ENCODE peak calls at places on chromosomes 12 and 14, in ten cellular contexts. One of them, this sample, is unnamed.

GRCh38 chr14:65222434-65222833 is 120.1 kb upstream of the MAX start:
- DNase-seq in sigmoid colon: no peak
- DNase-seq in spleen: peak
- DNase-seq in HCT116: peak
- DNase-seq in breast epithelium: no peak
- DNase-seq in K562: peak
- DNase-seq in GM23338: peak
- DNase-seq in HL-60: no peak
- DNase-seq in transverse colon: peak
- DNase-seq in prostate gland: peak
- DNase-seq in this sample: no peak

GRCh38 chr14:65170768-65171251 is 68.5 kb upstream of the MAX start:
- DNase-seq in GM23338: peak
- DNase-seq in spleen: peak
- DNase-seq in transverse colon: peak
- DNase-seq in prostate gland: no peak
- DNase-seq in HCT116: no peak
- DNase-seq in breast epithelium: no peak
- DNase-seq in sigmoid colon: no peak
- DNase-seq in K562: peak
- DNase-seq in HL-60: no peak
- DNase-seq in this sample: no peak

GRCh38 chr12:116186482-116187157 is 90.9 kb downstream of the MED13L start:
- DNase-seq in spleen: no peak
- DNase-seq in sigmoid colon: no peak
- DNase-seq in HCT116: no peak
- DNase-seq in HL-60: no peak
- DNase-seq in transverse colon: no peak
- DNase-seq in prostate gland: no peak
- DNase-seq in K562: no peak
- DNase-seq in GM23338: no peak
- DNase-seq in breast epithelium: no peak
- DNase-seq in this sample: no peak

GRCh38 chr12:24679135-24679534 is 269.8 kb downstream of the BCAT1 start:
- DNase-seq in prostate gland: no peak
- DNase-seq in HCT116: no peak
- DNase-seq in breast epithelium: no peak
- DNase-seq in transverse colon: no peak
- DNase-seq in K562: no peak
- DNase-seq in HL-60: peak
- DNase-seq in GM23338: no peak
- DNase-seq in sigmoid colon: no peak
- DNase-seq in spleen: no peak
- DNase-seq in this sample: no peak

GRCh38 chr14:104598461-104599273 is 5.9 kb downstream of the TMEM179 start:
- DNase-seq in spleen: peak
- DNase-seq in K562: no peak
- DNase-seq in HL-60: no peak
- DNase-seq in transverse colon: no peak
- DNase-seq in GM23338: no peak
- DNase-seq in HCT116: no peak
- DNase-seq in prostate gland: no peak
- DNase-seq in sigmoid colon: no peak
- DNase-seq in breast epithelium: no peak
- DNase-seq in this sample: no peak

GRCh38 chr14:101705733-101706508 is 55.6 kb upstream of the PPP2R5C start:
- DNase-seq in HCT116: no peak
- DNase-seq in breast epithelium: no peak
- DNase-seq in spleen: peak
- DNase-seq in transverse colon: peak
- DNase-seq in sigmoid colon: peak
- DNase-seq in HL-60: no peak
- DNase-seq in prostate gland: no peak
- DNase-seq in GM23338: peak
- DNase-seq in K562: no peak
- DNase-seq in this sample: peak

GRCh38 chr12:58026892-58027891 is 85.8 kb downstream of the ATP23 start:
- DNase-seq in HL-60: no peak
- DNase-seq in spleen: no peak
- DNase-seq in K562: no peak
- DNase-seq in transverse colon: no peak
- DNase-seq in sigmoid colon: no peak
- DNase-seq in breast epithelium: no peak
- DNase-seq in HCT116: no peak
- DNase-seq in prostate gland: no peak
- DNase-seq in GM23338: no peak
- DNase-seq in this sample: no peak

GRCh38 chr12:131137836-131138637 is 184.3 kb downstream of the ADGRD1 start:
- DNase-seq in sigmoid colon: peak
- DNase-seq in GM23338: no peak
- DNase-seq in prostate gland: no peak
- DNase-seq in breast epithelium: no peak
- DNase-seq in spleen: peak
- DNase-seq in HL-60: no peak
- DNase-seq in K562: peak
- DNase-seq in transverse colon: no peak
- DNase-seq in HCT116: no peak
- DNase-seq in this sample: no peak

GRCh38 chr14:102215071-102215470 is 75.4 kb downstream of the WDR20 start:
- DNase-seq in breast epithelium: no peak
- DNase-seq in GM23338: no peak
- DNase-seq in prostate gland: peak
- DNase-seq in HL-60: no peak
- DNase-seq in spleen: no peak
- DNase-seq in sigmoid colon: peak
- DNase-seq in HCT116: no peak
- DNase-seq in transverse colon: no peak
- DNase-seq in K562: no peak
- DNase-seq in this sample: no peak

GRCh38 chr12:31773867-31774266 is 45.0 kb upstream of the AMN1 start:
- DNase-seq in K562: no peak
- DNase-seq in HCT116: no peak
- DNase-seq in sigmoid colon: no peak
- DNase-seq in prostate gland: no peak
- DNase-seq in breast epithelium: no peak
- DNase-seq in transverse colon: no peak
- DNase-seq in spleen: no peak
- DNase-seq in HL-60: no peak
- DNase-seq in GM23338: no peak
- DNase-seq in this sample: no peak

GRCh38 chr12:52258335-52258901 is 16.0 kb upstream of the KRT86 start:
- DNase-seq in transverse colon: no peak
- DNase-seq in HCT116: no peak
- DNase-seq in prostate gland: no peak
- DNase-seq in sigmoid colon: peak
- DNase-seq in GM23338: peak
- DNase-seq in spleen: peak
- DNase-seq in HL-60: no peak
- DNase-seq in breast epithelium: peak
- DNase-seq in K562: no peak
- DNase-seq in this sample: no peak

GRCh38 chr14:103164006-103164405 is 40.7 kb downstream of the TNFAIP2 start:
- DNase-seq in GM23338: no peak
- DNase-seq in HL-60: no peak
- DNase-seq in transverse colon: no peak
- DNase-seq in spleen: no peak
- DNase-seq in prostate gland: no peak
- DNase-seq in sigmoid colon: no peak
- DNase-seq in K562: no peak
- DNase-seq in breast epithelium: no peak
- DNase-seq in HCT116: no peak
- DNase-seq in this sample: no peak

GRCh38 chr12:132217800-132218518 is 73.7 kb downstream of the NOC4L start:
- DNase-seq in K562: no peak
- DNase-seq in breast epithelium: no peak
- DNase-seq in HCT116: no peak
- DNase-seq in transverse colon: no peak
- DNase-seq in HL-60: no peak
- DNase-seq in spleen: no peak
- DNase-seq in GM23338: no peak
- DNase-seq in sigmoid colon: no peak
- DNase-seq in prostate gland: no peak
- DNase-seq in this sample: no peak

GRCh38 chr12:9646794-9647622 is 22.5 kb upstream of the CLEC2D start:
- DNase-seq in spleen: no peak
- DNase-seq in sigmoid colon: no peak
- DNase-seq in prostate gland: no peak
- DNase-seq in K562: peak
- DNase-seq in breast epithelium: no peak
- DNase-seq in HCT116: no peak
- DNase-seq in transverse colon: no peak
- DNase-seq in HL-60: no peak
- DNase-seq in GM23338: peak
- DNase-seq in this sample: no peak

GRCh38 chr12:9651265-9651729 is 18.2 kb upstream of the CLEC2D start:
- DNase-seq in sigmoid colon: no peak
- DNase-seq in HCT116: no peak
- DNase-seq in GM23338: no peak
- DNase-seq in HL-60: peak
- DNase-seq in transverse colon: no peak
- DNase-seq in breast epithelium: no peak
- DNase-seq in K562: peak
- DNase-seq in spleen: peak
- DNase-seq in prostate gland: no peak
- DNase-seq in this sample: no peak

GRCh38 chr12:9648701-9649531 is 20.6 kb upstream of the CLEC2D start:
- DNase-seq in GM23338: no peak
- DNase-seq in sigmoid colon: no peak
- DNase-seq in HL-60: no peak
- DNase-seq in prostate gland: no peak
- DNase-seq in breast epithelium: no peak
- DNase-seq in spleen: no peak
- DNase-seq in K562: no peak
- DNase-seq in HCT116: no peak
- DNase-seq in transverse colon: no peak
- DNase-seq in this sample: no peak

GRCh38 chr12:9647825-9648700 is 21.4 kb upstream of the CLEC2D start:
- DNase-seq in sigmoid colon: peak
- DNase-seq in prostate gland: peak
- DNase-seq in breast epithelium: peak
- DNase-seq in HCT116: no peak
- DNase-seq in spleen: peak
- DNase-seq in GM23338: peak
- DNase-seq in K562: peak
- DNase-seq in HL-60: peak
- DNase-seq in transverse colon: peak
- DNase-seq in this sample: peak

GRCh38 chr12:9649532-9649940 is 20.0 kb upstream of the CLEC2D start:
- DNase-seq in transverse colon: no peak
- DNase-seq in sigmoid colon: no peak
- DNase-seq in GM23338: peak
- DNase-seq in breast epithelium: no peak
- DNase-seq in prostate gland: no peak
- DNase-seq in HL-60: no peak
- DNase-seq in HCT116: no peak
- DNase-seq in spleen: peak
- DNase-seq in K562: peak
- DNase-seq in this sample: no peak
- TF ChIP-seq POLR2AphosphoS5 in transverse colon: no peak
- TF ChIP-seq POLR2AphosphoS5 in sigmoid colon: no peak
- TF ChIP-seq POLR2AphosphoS5 in GM23338: no peak
- TF ChIP-seq POLR2AphosphoS5 in breast epithelium: no peak
- TF ChIP-seq POLR2AphosphoS5 in prostate gland: no peak
- TF ChIP-seq POLR2AphosphoS5 in HL-60: peak
- TF ChIP-seq POLR2AphosphoS5 in HCT116: no peak
- TF ChIP-seq POLR2AphosphoS5 in spleen: peak
- TF ChIP-seq POLR2AphosphoS5 in K562: no peak
- TF ChIP-seq POLR2AphosphoS5 in this sample: no peak

DNA sequence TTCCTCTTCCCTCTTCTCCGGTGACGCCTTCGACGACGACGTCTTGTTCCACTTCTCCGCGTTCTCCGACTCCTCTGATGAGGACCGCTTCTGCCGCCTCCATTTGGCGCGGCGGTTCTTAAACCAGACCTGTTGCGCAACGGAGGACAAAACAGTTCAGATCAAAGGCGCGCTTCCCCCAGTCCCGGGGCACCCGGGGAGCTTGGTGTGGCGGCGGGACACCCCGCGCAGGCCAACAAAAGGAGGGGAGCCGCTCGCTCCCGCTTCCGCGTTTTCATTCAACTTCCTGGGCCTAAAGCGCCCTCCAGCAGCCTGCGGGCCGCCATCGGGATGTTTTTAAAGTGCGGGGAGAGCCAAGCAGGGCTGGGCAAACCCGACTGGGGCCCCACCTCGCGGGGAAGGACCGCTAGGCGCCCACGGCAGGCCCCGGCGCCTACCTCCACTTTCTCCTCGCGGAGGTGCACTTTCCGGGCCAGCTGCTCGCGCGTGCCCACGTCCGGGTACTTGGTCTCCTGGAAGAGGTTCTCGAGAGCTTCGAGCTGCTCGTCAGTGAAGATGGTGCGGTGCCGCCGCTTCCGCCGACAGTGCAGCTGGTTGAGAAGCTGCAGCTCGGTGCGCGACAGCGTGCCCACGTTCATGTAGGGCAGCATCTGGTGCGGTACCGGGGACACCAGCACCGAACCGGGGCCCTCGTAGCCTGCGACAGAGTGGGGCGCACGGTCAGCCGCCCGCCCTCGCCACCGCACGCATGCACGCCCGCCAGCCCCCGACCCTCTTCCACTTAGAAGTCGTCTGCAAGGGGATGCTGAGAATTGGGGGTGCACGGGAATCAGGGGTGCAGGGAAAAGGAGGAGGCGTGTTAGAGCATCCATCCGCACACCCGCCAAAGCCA is 1.1 kb downstream of the GSC start:
- DNase-seq in breast epithelium: no peak
- DNase-seq in HL-60: peak
- DNase-seq in prostate gland: no peak
- DNase-seq in sigmoid colon: peak
- DNase-seq in HCT116: no peak
- DNase-seq in spleen: peak
- DNase-seq in GM23338: peak
- DNase-seq in K562: no peak
- DNase-seq in transverse colon: no peak
- DNase-seq in this sample: no peak
- H3K4me3 ChIP-seq in breast epithelium: peak
- H3K4me3 ChIP-seq in HL-60: peak
- H3K4me3 ChIP-seq in prostate gland: peak
- H3K4me3 ChIP-seq in sigmoid colon: peak
- H3K4me3 ChIP-seq in HCT116: no peak
- H3K4me3 ChIP-seq in spleen: peak
- H3K4me3 ChIP-seq in GM23338: peak
- H3K4me3 ChIP-seq in K562: no peak
- H3K4me3 ChIP-seq in transverse colon: peak
- H3K4me3 ChIP-seq in this sample: peak

GRCh38 chr14:79179985-79180384 is 1009.8 kb downstream of the NRXN3 start:
- DNase-seq in HCT116: no peak
- DNase-seq in GM23338: no peak
- DNase-seq in transverse colon: no peak
- DNase-seq in K562: no peak
- DNase-seq in HL-60: no peak
- DNase-seq in prostate gland: no peak
- DNase-seq in spleen: no peak
- DNase-seq in breast epithelium: no peak
- DNase-seq in sigmoid colon: no peak
- DNase-seq in this sample: no peak
- TF ChIP-seq POLR2AphosphoS5 in HCT116: no peak
- TF ChIP-seq POLR2AphosphoS5 in GM23338: no peak
- TF ChIP-seq POLR2AphosphoS5 in transverse colon: no peak
- TF ChIP-seq POLR2AphosphoS5 in K562: no peak
- TF ChIP-seq POLR2AphosphoS5 in HL-60: no peak
- TF ChIP-seq POLR2AphosphoS5 in prostate gland: no peak
- TF ChIP-seq POLR2AphosphoS5 in spleen: no peak
- TF ChIP-seq POLR2AphosphoS5 in breast epithelium: no peak
- TF ChIP-seq POLR2AphosphoS5 in sigmoid colon: no peak
- TF ChIP-seq POLR2AphosphoS5 in this sample: no peak

GRCh38 chr12:59079029-59079428 is 158.7 kb upstream of the LRIG3 start:
- DNase-seq in K562: no peak
- DNase-seq in sigmoid colon: no peak
- DNase-seq in GM23338: no peak
- DNase-seq in HL-60: no peak
- DNase-seq in transverse colon: no peak
- DNase-seq in spleen: no peak
- DNase-seq in prostate gland: peak
- DNase-seq in HCT116: no peak
- DNase-seq in breast epithelium: no peak
- DNase-seq in this sample: no peak
- H3K4me3 ChIP-seq in K562: no peak
- H3K4me3 ChIP-seq in sigmoid colon: no peak
- H3K4me3 ChIP-seq in GM23338: no peak
- H3K4me3 ChIP-seq in HL-60: no peak
- H3K4me3 ChIP-seq in transverse colon: no peak
- H3K4me3 ChIP-seq in spleen: no peak
- H3K4me3 ChIP-seq in prostate gland: no peak
- H3K4me3 ChIP-seq in HCT116: no peak
- H3K4me3 ChIP-seq in breast epithelium: no peak
- H3K4me3 ChIP-seq in this sample: no peak

This sample was measured in esophagus muscularis mucosa.